ENCODE peak calls at places on chromosomes 7 and 10, in five cellular contexts. D is psoas muscle, M is fibroblast of villous mesenchyme, A is right lobe of liver, O is fibroblast of pulmonary artery. T is an unnamed sample.

GRCh38 chr7:97846945-97847344 is 25.3 kb downstream of the ASNS start:
- DNase-seq in D (no peak), M (no peak), A (no peak), O (no peak), T (no peak)

GRCh38 chr10:650691-651615 is 38.5 kb downstream of the DIP2C start:
- DNase-seq in D (no peak), M (peak), A (no peak), O (no peak), T (peak)

GRCh38 chr10:49679480-49679893 is at the start of gene C10orf53:
- DNase-seq in D (no peak), M (peak), A (peak), O (peak), T (peak)

GRCh38 chr10:625335-625699 is 64.2 kb downstream of the DIP2C start:
- DNase-seq in D (peak), M (no peak), A (no peak), O (no peak), T (no peak)

GRCh38 chr10:470339-471003 is 219.0 kb downstream of the DIP2C start:
- DNase-seq in D (no peak), M (no peak), A (no peak), O (no peak), T (no peak)

GRCh38 chr7:27271384-27271783 is 28.8 kb downstream of the EVX1 start:
- DNase-seq in D (no peak), M (no peak), A (no peak), O (no peak), T (no peak)

GRCh38 chr7:18361756-18362155 is 133.8 kb upstream of the HDAC9 start:
- DNase-seq in D (no peak), M (no peak), A (no peak), O (peak), T (no peak)

GRCh38 chr10:29130190-29130673 is 158.6 kb upstream of the LYZL1 start:
- DNase-seq in D (no peak), M (peak), A (no peak), O (peak), T (peak)

GRCh38 chr10:63825766-63826165 is 304.6 kb downstream of the REEP3 start:
- DNase-seq in D (no peak), M (no peak), A (no peak), O (no peak), T (no peak)

GRCh38 chr7:129914536-129915272 is 38.1 kb downstream of the UBE2H start:
- DNase-seq in D (no peak), M (peak), A (no peak), O (peak), T (no peak)

GRCh38 chr7:6497994-6498393 is 50.2 kb upstream of the DAGLB start:
- DNase-seq in D (no peak), M (no peak), A (no peak), O (no peak), T (no peak)

GRCh38 chr7:6500691-6501090 is 50.6 kb downstream of the GRID2IP start:
- DNase-seq in D (no peak), M (no peak), A (no peak), O (no peak), T (no peak)

GRCh38 chr7:6505685-6506559 is 45.3 kb downstream of the GRID2IP start:
- DNase-seq in D (no peak), M (no peak), A (no peak), O (no peak), T (no peak)

GRCh38 chr7:6501586-6502564 is 49.4 kb downstream of the GRID2IP start:
- DNase-seq in D (no peak), M (no peak), A (no peak), O (no peak), T (no peak)

DNA sequence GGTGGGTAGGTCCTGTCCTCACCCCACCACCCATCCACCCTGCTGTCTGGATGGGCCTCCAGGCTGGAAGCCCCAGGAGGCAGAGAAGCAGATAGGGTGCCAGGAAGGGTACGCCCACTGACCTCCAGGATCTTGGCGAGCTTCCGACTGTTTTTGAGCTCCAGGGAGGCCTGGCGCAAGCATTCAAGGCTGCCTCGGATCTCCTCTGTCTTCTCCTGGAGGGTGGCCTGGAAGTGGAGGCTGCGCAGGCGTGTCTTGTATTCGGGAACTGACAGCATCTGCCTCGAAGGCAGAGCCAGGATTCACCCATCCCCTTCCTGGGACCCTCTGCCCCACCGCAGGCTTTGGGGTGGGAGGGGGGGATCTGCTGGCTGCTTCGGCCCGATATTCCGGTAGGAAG is 48.4 kb downstream of the GRID2IP start:
- DNase-seq in D (no peak), M (no peak), A (no peak), O (no peak), T (no peak)
- H3K4me3 ChIP-seq in D (peak), M (no peak), A (peak), O (no peak), T (no peak)

GRCh38 chr7:83366629-83367028 is 203.9 kb upstream of the PCLO start:
- DNase-seq in D (no peak), M (no peak), A (no peak), O (no peak), T (no peak)
- TF ChIP-seq CTCF in D (no peak), M (no peak), A (no peak), O (no peak), T (no peak)

DNA sequence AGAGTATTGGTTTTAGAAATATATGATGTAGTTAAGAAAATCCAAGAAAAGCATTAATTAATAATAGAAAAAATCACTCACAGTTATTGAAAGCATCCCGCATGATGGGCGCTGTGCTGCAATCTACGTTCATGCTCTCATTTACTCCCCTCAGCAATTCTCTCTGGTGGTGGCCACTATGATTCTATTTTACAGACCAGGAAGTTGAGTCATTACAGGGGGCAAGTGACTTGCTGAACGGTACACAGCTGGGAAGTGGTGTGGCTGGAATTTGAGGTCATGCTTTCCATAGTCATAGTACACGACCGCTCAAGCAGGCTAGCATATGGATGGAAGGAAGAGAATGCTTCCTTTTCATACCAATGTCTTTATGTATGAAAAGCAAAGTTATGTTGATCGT is 117.4 kb downstream of the TES start:
- DNase-seq in D (no peak), M (peak), A (no peak), O (peak), T (peak)
- H3K4me3 ChIP-seq in D (no peak), M (no peak), A (no peak), O (no peak), T (no peak)

DNA sequence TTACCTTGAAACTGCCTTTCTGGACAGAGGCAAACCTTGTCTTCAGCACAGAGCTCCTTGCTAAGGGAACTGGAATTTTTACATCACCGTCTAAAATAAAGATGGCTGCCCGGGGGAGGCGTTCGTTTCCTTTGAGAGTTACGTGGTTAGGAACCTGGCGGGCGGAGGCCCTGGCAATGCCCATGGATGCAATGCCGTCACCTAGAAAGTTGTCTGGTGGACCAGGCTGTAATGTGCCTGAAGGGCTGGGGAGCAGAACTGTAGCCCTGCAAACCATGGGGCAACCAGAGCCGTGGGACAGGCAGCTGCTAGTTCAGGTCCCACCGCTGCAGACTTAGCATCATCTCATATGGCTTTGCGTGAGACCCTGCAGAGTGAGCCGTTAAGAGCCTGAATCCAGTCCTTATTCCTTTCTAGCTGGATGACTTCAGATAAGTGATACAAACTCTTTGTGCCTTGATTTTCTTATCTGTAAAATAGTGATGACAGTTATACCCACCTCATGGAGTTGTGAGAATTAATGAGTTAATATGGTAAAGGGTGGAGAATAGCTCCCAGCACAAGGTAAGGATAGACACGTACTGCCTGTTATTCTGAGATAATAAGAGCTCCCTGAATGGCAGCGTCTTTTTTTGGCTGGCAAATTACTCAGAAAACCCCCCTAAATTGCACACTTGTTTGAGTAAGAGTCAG is 219.7 kb downstream of the EMX2 start:
- DNase-seq in D (no peak), M (no peak), A (no peak), O (no peak), T (no peak)
- TF ChIP-seq CTCF in D (no peak), M (no peak), A (no peak), O (no peak), T (no peak)

GRCh38 chr10:14182781-14183180 is 147.9 kb downstream of the FRMD4A start:
- DNase-seq in D (no peak), M (no peak), A (no peak), O (no peak), T (no peak)

GRCh38 chr10:14185501-14186045 is 145.2 kb downstream of the FRMD4A start:
- DNase-seq in D (no peak), M (peak), A (no peak), O (peak), T (no peak)

GRCh38 chr10:14186245-14186644 is 144.5 kb downstream of the FRMD4A start:
- DNase-seq in D (no peak), M (peak), A (no peak), O (no peak), T (no peak)

GRCh38 chr10:14181197-14181936 is 149.4 kb downstream of the FRMD4A start:
- DNase-seq in D (no peak), M (no peak), A (no peak), O (no peak), T (no peak)

GRCh38 chr10:14184841-14185500 is 145.8 kb downstream of the FRMD4A start:
- DNase-seq in D (no peak), M (peak), A (no peak), O (no peak), T (no peak)
- H3K4me3 ChIP-seq in D (no peak), M (no peak), A (no peak), O (no peak), T (no peak)

GRCh38 chr10:80945267-80945880 is 407.7 kb downstream of the SH2D4B start:
- DNase-seq in D (no peak), M (no peak), A (no peak), O (no peak), T (no peak)
- TF ChIP-seq CTCF in D (peak), M (peak), A (peak), O (no peak), T (no peak)